ENCODE peak calls at places on chromosomes 12 and 14, in seven cellular contexts. N is H1, K is neuronal stem cell, D is H9, R is IMR-90, Q is mesendoderm, V is mesenchymal stem cell. B is an unnamed sample. For H3K27me3, the result is how much of the 10 kb centered on the place peaks cover.

GRCh38 chr12:14207946-14208612 is 157.4 kb upstream of the ATF7IP start:
- DNase-seq in Q (peak), R (no peak), D (no peak), K (no peak), V (no peak), N (no peak), B (peak)

GRCh38 chr14:96894966-96895365 is 97.8 kb downstream of the VRK1 start:
- DNase-seq in Q (peak), K (no peak), V (peak), N (no peak), R (peak), D (no peak), B (peak)

GRCh38 chr12:106773286-106773685 is 1.2 kb upstream of the RIC8B start:
- DNase-seq in Q (peak), V (no peak), K (no peak), D (no peak), N (no peak), R (no peak), B (no peak)

GRCh38 chr12:106359620-106360399 is 2.3 kb downstream of the POLR3B start:
- DNase-seq in V (no peak), K (no peak), R (no peak), D (no peak), Q (no peak), N (no peak), B (no peak)

GRCh38 chr12:92224685-92225331 is 79.2 kb upstream of the BTG1 start:
- DNase-seq in R (peak), Q (peak), N (no peak), K (no peak), V (peak), D (no peak), B (peak)

GRCh38 chr12:56450241-56450640 is 1.0 kb upstream of the TIMELESS start:
- DNase-seq in K (no peak), R (no peak), V (no peak), Q (no peak), D (no peak), N (no peak), B (no peak)

GRCh38 chr12:82174936-82175335 is 183.3 kb downstream of the CCDC59 start:
- DNase-seq in N (no peak), V (no peak), D (no peak), Q (peak), R (no peak), K (no peak), B (no peak)

GRCh38 chr12:3882896-3883564 is 9.8 kb upstream of the PARP11 start:
- DNase-seq in R (peak), V (peak), Q (peak), N (no peak), D (no peak), K (no peak), B (no peak)

GRCh38 chr12:113347-113746 is 46.8 kb downstream of the IQSEC3 start:
- DNase-seq in D (no peak), Q (no peak), N (no peak), R (peak), V (no peak), K (no peak), B (peak)

GRCh38 chr14:83347874-83348273 is 1814.2 kb upstream of the SEL1L start:
- DNase-seq in K (no peak), N (no peak), Q (no peak), D (no peak), V (peak), R (peak), B (no peak)

GRCh38 chr14:66099931-66100330 is 386.2 kb upstream of the CCDC196 start:
- DNase-seq in K (no peak), V (no peak), R (no peak), Q (no peak), N (no peak), D (no peak), B (no peak)

GRCh38 chr12:123319826-123320225 is 44.8 kb downstream of the SBNO1 start:
- DNase-seq in N (no peak), D (no peak), K (no peak), R (no peak), V (no peak), Q (no peak), B (peak)

GRCh38 chr14:80959448-80960006 is 4.1 kb downstream of the TSHR start:
- DNase-seq in V (peak), R (no peak), K (no peak), Q (no peak), N (no peak), D (no peak), B (no peak)

DNA sequence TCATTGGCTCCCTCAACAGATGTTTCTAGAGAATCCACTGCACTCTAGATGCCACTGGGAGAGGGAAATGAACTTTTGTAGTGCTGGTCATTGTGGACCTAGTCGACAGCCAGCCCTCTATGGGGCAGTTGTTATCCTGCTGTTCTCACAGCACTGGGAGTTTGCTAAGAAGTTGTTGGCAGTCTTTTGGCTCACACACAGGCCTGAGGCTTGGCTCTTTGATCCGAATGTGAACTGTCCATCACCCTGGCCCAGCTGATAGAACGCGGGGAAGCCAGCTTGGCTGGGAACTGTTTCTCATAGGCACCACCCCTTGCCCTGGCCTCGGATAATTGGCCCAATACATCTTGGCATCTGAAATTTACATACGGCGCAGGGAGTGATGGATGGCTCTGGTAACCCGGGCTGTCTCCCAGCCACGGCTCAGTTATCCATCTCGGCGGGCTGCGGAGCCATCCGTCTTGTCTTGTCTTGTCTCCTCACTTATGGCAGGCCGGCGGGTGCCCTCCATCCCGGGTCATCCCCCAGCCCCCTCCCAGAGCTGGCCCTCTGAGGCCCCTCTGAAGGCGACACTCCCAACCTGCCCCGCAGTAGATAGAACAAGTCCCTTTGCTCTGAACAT is 164.1 kb downstream of the PHETA1 start:
- DNase-seq in V (no peak), N (no peak), D (no peak), Q (no peak), K (no peak), R (no peak), B (no peak)
- H3K27me3 ChIP-seq in V (half or more), N (under half), D (under half), Q (under half), K (under half), R (under half), B (under half)

GRCh38 chr12:121689430-121689829 is 20.0 kb upstream of the MORN3 start:
- DNase-seq in V (no peak), R (no peak), N (no peak), K (no peak), Q (no peak), D (no peak), B (no peak)
- H3K23ac ChIP-seq in V (no peak), R (no peak), N (no peak), K (no peak), Q (no peak), D (no peak), B (no peak)

GRCh38 chr14:71486274-71486673 is 446.0 kb upstream of the RGS6 start:
- DNase-seq in K (no peak), N (no peak), Q (no peak), R (no peak), D (no peak), V (no peak), B (no peak)
- H3K27me3 ChIP-seq in K (under half), N (under half), Q (under half), R (under half), D (under half), V (under half), B (under half)

GRCh38 chr12:83945871-83946270 is 966.7 kb downstream of the SLC6A15 start:
- DNase-seq in Q (no peak), R (peak), N (no peak), K (no peak), D (no peak), V (peak), B (no peak)
- H3K23ac ChIP-seq in Q (no peak), R (no peak), N (no peak), K (no peak), D (no peak), V (no peak), B (no peak)

B was measured in trophoblast cell.